ENCODE peak calls at places on chromosomes 16 and 17, in ten cellular contexts. E is H9; F is GM23338; H is fibroblast of lung; R is GM12878; V is caudate nucleus; T is IMR-90; I is thoracic aorta; P is CD4-positive, alpha-beta T cell; B is tibial nerve. U is an unnamed sample.

GRCh38 chr17:17402558-17402957 is 74.2 kb upstream of the MED9 start:
- DNase-seq in F (no peak), B (no peak), T (peak; percentile 36), R (no peak), V (no peak), P (no peak), H (no peak), E (no peak), I (no peak), U (no peak)

GRCh38 chr16:74888227-74888862 is 96.6 kb downstream of the WDR59 start:
- DNase-seq in E (no peak), I (no peak), R (no peak), T (no peak), H (no peak), V (no peak), B (no peak), F (no peak), P (no peak), U (no peak)

GRCh38 chr17:28326114-28326513 is 7.1 kb downstream of the TMEM97 start:
- DNase-seq in P (no peak), B (no peak), T (no peak), E (peak; percentile 17), I (no peak), F (no peak), H (no peak), R (no peak), V (no peak), U (no peak)

GRCh38 chr16:31127182-31127581 is 8.3 kb downstream of the PRSS8 start:
- DNase-seq in R (no peak), V (no peak), I (no peak), B (no peak), T (no peak), H (no peak), F (no peak), E (no peak), P (no peak), U (no peak)

GRCh38 chr17:67239597-67239996 is 5.4 kb downstream of the HELZ start:
- DNase-seq in E (no peak), F (no peak), R (no peak), T (peak; percentile 82), B (no peak), H (peak; percentile 49), P (no peak), V (no peak), I (no peak), U (no peak)

GRCh38 chr16:82625066-82625968 is 1.5 kb upstream of the CDH13 start:
- DNase-seq in E (no peak), I (no peak), B (no peak), V (no peak), T (no peak), F (no peak), H (no peak), R (no peak), P (no peak), U (no peak)

GRCh38 chr16:83015871-83016270 is 389.1 kb downstream of the CDH13 start:
- DNase-seq in R (no peak), P (no peak), B (no peak), E (no peak), V (no peak), T (no peak), I (no peak), F (no peak), H (no peak), U (no peak)

GRCh38 chr16:85535352-85536072 is 77.6 kb upstream of the GSE1 start:
- DNase-seq in T (no peak), F (no peak), I (no peak), B (no peak), R (no peak), V (no peak), E (no peak), H (no peak), P (no peak), U (no peak)

GRCh38 chr17:7837375-7838290 is 3.6 kb downstream of the KDM6B start:
- DNase-seq in E (no peak), H (no peak), I (no peak), R (no peak), V (no peak), F (peak; percentile 37), B (no peak), P (no peak), T (no peak), U (no peak)

GRCh38 chr17:43531955-43532354 is 14.2 kb downstream of the ETV4 start:
- DNase-seq in F (no peak), E (no peak), T (no peak), H (no peak), R (no peak), B (no peak), I (no peak), V (no peak), P (no peak), U (no peak)
- H3K27ac ChIP-seq in F (peak overlapping the region; percentile 91), E (no peak overlapping the region), T (no peak overlapping the region), H (no peak overlapping the region), R (no peak overlapping the region), B (no peak overlapping the region), I (no peak overlapping the region), V (no peak overlapping the region), P (no peak overlapping the region), U (no peak overlapping the region)

GRCh38 chr16:1147027-1147426 is 5.9 kb upstream of the CACNA1H start:
- DNase-seq in T (no peak), V (no peak), I (no peak), F (no peak), B (no peak), P (no peak), R (no peak), H (no peak), E (no peak), U (no peak)

GRCh38 chr16:1144476-1145382 is 8.2 kb upstream of the CACNA1H start:
- DNase-seq in E (no peak), R (no peak), I (no peak), B (no peak), V (no peak), F (no peak), P (no peak), T (no peak), H (no peak), U (no peak)

GRCh38 chr16:1146409-1146808 is 6.5 kb upstream of the CACNA1H start:
- DNase-seq in E (no peak), R (no peak), V (peak; percentile 15), T (no peak), F (peak; percentile 67), H (no peak), B (no peak), I (no peak), P (no peak), U (no peak)

GRCh38 chr16:1143761-1144450 is 9.0 kb upstream of the CACNA1H start:
- DNase-seq in F (no peak), R (no peak), E (no peak), P (no peak), I (no peak), H (no peak), T (no peak), V (no peak), B (no peak), U (no peak)

GRCh38 chr16:1145383-1146100 is 7.4 kb upstream of the CACNA1H start:
- DNase-seq in I (no peak), F (no peak), P (no peak), V (no peak), H (no peak), T (no peak), E (no peak), R (no peak), B (no peak), U (no peak)
- H3K27ac ChIP-seq in I (no peak overlapping the region), F (no peak overlapping the region), P (no peak overlapping the region), V (no peak overlapping the region), H (no peak overlapping the region), T (no peak overlapping the region), E (no peak overlapping the region), R (no peak overlapping the region), B (no peak overlapping the region), U (no peak overlapping the region)

GRCh38 chr17:40015998-40016691 is 905 bp downstream of the CSF3 start:
- DNase-seq in T (no peak), B (no peak), E (no peak), R (no peak), V (no peak), F (no peak), I (no peak), H (no peak), P (no peak), U (no peak)

GRCh38 chr17:40015005-40015997 is at the start of gene CSF3:
- DNase-seq in T (no peak), V (no peak), H (peak; percentile 41), F (no peak), P (no peak), E (no peak), I (no peak), R (no peak), B (no peak), U (no peak)

GRCh38 chr17:40017422-40018080 is 2.3 kb downstream of the CSF3 start:
- DNase-seq in F (no peak), T (no peak), P (no peak), H (no peak), R (no peak), V (no peak), E (no peak), I (no peak), B (no peak), U (no peak)

GRCh38 chr17:40018211-40019121 is 3.2 kb downstream of the CSF3 start:
- DNase-seq in V (no peak), E (peak; percentile 79), F (peak; percentile 64), R (no peak), T (no peak), B (no peak), P (no peak), I (no peak), H (peak; percentile 60), U (no peak)

GRCh38 chr17:40016692-40017000 is 1.4 kb downstream of the CSF3 start:
- DNase-seq in R (no peak), I (no peak), E (no peak), B (no peak), T (no peak), P (no peak), H (no peak), F (no peak), V (no peak), U (no peak)
- H3K27ac ChIP-seq in R (no peak overlapping the region), I (no peak overlapping the region), E (no peak overlapping the region), B (peak overlapping the region; percentile 22), T (no peak overlapping the region), P (no peak overlapping the region), H (no peak overlapping the region), F (no peak overlapping the region), V (no peak overlapping the region), U (no peak overlapping the region)

DNA sequence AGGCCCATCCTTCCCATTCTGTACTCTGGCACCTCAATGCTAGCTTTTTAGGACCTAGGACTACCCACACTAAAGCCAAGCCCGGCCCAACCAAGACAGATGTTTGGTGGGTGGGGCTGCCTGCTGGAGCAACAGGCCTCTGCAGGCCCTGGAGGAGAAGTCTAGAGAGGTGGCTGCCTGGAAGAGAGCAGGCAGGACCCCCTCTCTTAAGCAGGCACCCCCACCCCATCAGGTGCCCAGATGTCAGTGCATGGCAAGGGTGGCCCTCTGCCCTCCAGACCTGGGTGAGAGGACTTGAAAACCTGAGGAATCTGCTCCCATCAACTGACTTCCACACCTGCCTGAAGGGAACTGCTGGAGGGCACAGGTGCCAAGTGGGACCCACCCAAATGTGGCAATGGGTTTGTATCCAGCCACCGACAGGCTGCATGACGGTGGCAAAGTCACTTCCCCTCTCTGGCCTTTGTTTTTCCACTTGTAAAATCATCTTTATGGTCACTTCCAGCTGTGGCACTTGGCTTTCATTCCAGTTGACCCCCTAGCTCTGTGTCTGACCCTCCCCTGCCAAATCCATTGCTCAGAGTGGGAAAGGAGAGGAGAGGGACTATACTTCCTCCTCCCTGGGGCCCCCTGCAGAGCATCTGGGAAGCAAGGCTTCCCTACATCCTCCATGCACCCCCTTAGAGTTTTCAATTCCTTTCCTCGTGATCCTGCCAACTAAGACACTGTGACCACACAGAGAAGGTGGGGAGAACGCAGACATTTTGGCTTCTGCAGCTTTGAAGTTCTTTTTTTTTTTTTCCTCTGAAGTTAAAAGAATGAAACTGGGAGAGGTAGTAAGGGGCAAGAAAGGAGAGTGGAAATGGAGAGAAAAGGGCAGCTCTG is 1.6 kb upstream of the STAT5A start:
- DNase-seq in T (no peak), P (peak; percentile 32), H (no peak), B (peak; percentile 50), V (no peak), R (no peak), I (no peak), E (peak; percentile 30), F (no peak), U (peak; percentile 92)
- H3K27ac ChIP-seq in T (no peak overlapping the region), P (peak overlapping the region; percentile 89), H (no peak overlapping the region), B (peak overlapping the region; percentile 97), V (peak overlapping the region; percentile 79), R (peak overlapping the region; percentile 79), I (peak overlapping the region; percentile 92), E (no peak overlapping the region), F (no peak overlapping the region), U (peak overlapping the region; percentile 91)

U was measured in esophagus muscularis mucosa.